ENCODE peak calls at places on chromosome 16, in ten cellular contexts. G is PC-9; V is CD4-positive, alpha-beta T cell; O is stomach; X is MM.1S; A is CD8-positive, alpha-beta T cell; Z is MG63; W is cardiac muscle cell; Y is AG04450; U is endodermal cell. B is an unnamed sample. For H3K9me3, the result is how much of the 10 kb centered on the place peaks cover.

GRCh38 chr16:81261049-81261648 is 22.7 kb downstream of the BCO1 start:
- DNase-seq in Z (no peak), W (no peak), U (peak), O (peak), Y (no peak), G (no peak), A (no peak), V (no peak), X (no peak), B (no peak)

GRCh38 chr16:12637002-12637401 is 166.7 kb downstream of the CPPED1 start:
- DNase-seq in U (peak), Y (no peak), W (peak), X (no peak), G (no peak), O (no peak), A (no peak), V (no peak), Z (no peak), B (no peak)

GRCh38 chr16:81866820-81867440 is 87.8 kb downstream of the PLCG2 start:
- DNase-seq in Z (no peak), U (no peak), A (no peak), W (no peak), G (peak), V (no peak), O (peak), X (no peak), Y (no peak), B (no peak)

GRCh38 chr16:55552621-55553020 is 13.9 kb upstream of the CAPNS2 start:
- DNase-seq in V (no peak), U (no peak), O (no peak), Y (no peak), G (peak), X (no peak), Z (peak), W (no peak), A (no peak), B (no peak)

GRCh38 chr16:11386054-11386680 is 40.9 kb downstream of the RMI2 start:
- DNase-seq in A (no peak), W (no peak), U (no peak), Z (no peak), G (no peak), Y (no peak), O (no peak), X (no peak), V (no peak), B (no peak)

GRCh38 chr16:55116165-55116894 is 185.7 kb downstream of the IRX5 start:
- DNase-seq in Y (peak), X (no peak), Z (peak), V (no peak), A (no peak), U (no peak), G (no peak), W (no peak), O (no peak), B (no peak)

GRCh38 chr16:19884611-19885455 is at the start of gene GPRC5B:
- DNase-seq in G (no peak), X (peak), W (peak), V (peak), U (peak), A (peak), O (peak), Y (no peak), Z (peak), B (peak)

GRCh38 chr16:21158208-21159110 is at the start of gene LDAF1:
- DNase-seq in Z (peak), X (peak), Y (no peak), O (peak), A (peak), W (peak), U (peak), V (peak), G (peak), B (peak)

GRCh38 chr16:31242197-31242596 is 17.6 kb upstream of the ITGAM start:
- DNase-seq in Z (peak), A (no peak), U (no peak), G (peak), Y (no peak), O (no peak), W (no peak), V (no peak), X (no peak), B (no peak)

GRCh38 chr16:8474576-8474975 is 115.7 kb downstream of the TMEM114 start:
- DNase-seq in A (no peak), O (no peak), G (no peak), Y (no peak), U (peak), W (no peak), Z (no peak), V (no peak), X (no peak), B (no peak)

GRCh38 chr16:14509055-14509454 is 121.0 kb downstream of the PARN start:
- DNase-seq in A (no peak), X (no peak), U (no peak), G (peak), V (no peak), O (no peak), Y (no peak), W (no peak), Z (peak), B (no peak)

GRCh38 chr16:77499373-77500285 is 64.8 kb upstream of the ADAMTS18 start:
- DNase-seq in Y (no peak), U (peak), O (no peak), Z (peak), V (no peak), W (no peak), X (no peak), A (no peak), G (no peak), B (no peak)

GRCh38 chr16:68079616-68080344 is 5.4 kb upstream of the NFATC3 start:
- DNase-seq in O (peak), G (no peak), U (no peak), X (no peak), W (no peak), Z (no peak), V (peak), Y (no peak), A (peak), B (peak)

DNA sequence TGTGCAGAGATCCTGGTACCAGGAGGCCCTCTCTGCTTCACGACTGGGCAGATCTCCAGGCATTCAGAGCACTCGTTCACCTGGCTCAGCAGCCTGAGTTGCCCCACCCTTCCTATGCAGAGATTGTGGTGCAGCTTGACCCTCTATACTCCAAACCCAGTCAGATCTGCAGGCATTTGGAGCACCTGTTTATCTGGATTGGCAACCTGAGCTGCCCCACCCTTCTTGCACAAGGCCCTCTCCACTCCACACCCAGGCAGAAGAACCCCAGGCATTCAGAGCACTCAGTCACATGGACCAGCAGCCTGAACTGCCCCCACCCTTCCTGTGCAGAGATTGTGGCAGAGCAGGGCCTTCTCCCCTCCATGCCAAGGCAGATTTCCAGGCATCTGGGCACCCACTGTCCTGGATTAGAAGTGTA is 88.4 kb upstream of the CDH5 start:
- DNase-seq in U (peak), G (peak), W (no peak), O (peak), V (no peak), Y (no peak), X (no peak), A (no peak), Z (no peak), B (no peak)
- H3K9me3 ChIP-seq in U (under half), G (under half), W (under half), O (under half), V (under half), Y (under half), X (under half), A (under half), Z (under half), B (under half)

GRCh38 chr16:35302859-35303258 is 1843.4 kb downstream of the TP53TG3F start:
- DNase-seq in O (no peak), A (no peak), G (no peak), X (no peak), Z (no peak), Y (no peak), W (no peak), U (no peak), V (no peak), B (no peak)
- H3K9me3 ChIP-seq in O (under half), A (under half), G (under half), X (under half), Z (under half), Y (under half), W (under half), U (half or more), V (under half), B (under half)

DNA sequence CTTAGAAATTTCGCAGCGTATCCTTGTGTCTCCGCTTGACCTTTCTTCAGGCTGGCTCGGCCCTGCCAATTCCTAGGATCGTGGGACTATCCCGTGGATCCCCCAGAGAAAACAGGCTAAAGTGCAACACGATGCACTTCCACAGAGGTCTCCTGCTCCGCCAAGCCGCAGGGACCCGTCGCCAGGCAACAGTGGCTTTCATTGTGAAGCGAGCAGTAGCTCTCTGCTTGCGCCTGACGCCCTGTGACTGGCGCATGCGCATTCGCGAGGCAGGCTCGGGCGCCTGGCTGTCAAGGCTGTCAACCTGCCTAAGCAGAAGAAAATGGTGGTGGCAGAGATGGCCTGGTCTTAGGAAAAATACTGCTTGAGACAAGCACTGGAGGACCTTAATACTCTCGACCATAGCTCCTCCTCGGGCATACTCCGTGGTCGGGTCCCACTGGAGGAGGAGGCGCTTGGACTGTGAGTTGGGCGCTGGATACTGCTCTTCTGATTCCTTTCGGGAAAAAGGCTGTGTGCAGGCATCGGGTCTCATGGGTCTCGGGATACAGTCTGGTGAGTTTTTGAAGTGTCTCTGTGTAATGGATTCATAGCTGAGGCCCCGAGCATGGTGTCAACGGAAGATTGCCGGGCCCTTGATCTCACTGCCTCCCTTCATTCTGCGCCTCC is 2336.1 kb downstream of the TP53TG3F start:
- DNase-seq in U (no peak), A (no peak), Z (no peak), O (no peak), X (peak), V (no peak), G (no peak), Y (no peak), W (no peak), B (no peak)
- H3K9me3 ChIP-seq in U (half or more), A (under half), Z (under half), O (half or more), X (under half), V (under half), G (under half), Y (half or more), W (under half), B (under half)

DNA sequence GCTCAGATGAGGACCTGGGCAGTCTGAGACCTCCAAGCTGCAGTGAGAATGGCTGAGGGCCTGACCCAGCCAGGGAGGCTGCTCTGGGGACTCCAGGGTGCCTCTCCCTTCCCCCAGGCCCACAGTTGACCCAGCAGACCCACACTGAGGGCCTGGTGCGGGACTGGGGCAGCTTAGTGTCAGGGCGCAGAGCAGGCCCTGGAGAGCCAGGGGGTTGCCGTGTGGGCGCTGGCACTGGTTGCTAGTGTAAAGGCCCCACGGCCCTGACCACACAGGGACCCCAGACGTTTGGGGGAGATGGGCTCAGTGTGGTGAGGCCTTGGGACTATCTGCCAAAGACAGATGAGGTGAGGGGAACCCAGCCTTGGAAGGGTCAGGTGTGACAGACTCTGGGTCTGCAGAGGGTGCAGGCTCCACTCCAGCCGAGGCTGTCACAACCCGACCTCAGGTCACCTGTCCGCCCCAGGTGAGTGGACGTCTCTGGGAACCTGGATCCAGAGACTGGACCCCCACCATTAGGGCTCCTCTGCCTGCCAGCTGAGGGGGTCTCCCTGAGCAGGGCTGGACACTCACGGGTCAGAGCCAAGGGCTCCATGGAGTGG is 50.8 kb upstream of the GNG13 start:
- DNase-seq in O (no peak), W (no peak), Y (no peak), U (no peak), G (no peak), X (no peak), V (no peak), A (no peak), Z (no peak), B (no peak)
- H3K9me3 ChIP-seq in O (under half), W (under half), Y (half or more), U (under half), G (under half), X (under half), V (under half), A (under half), Z (under half), B (under half)

DNA sequence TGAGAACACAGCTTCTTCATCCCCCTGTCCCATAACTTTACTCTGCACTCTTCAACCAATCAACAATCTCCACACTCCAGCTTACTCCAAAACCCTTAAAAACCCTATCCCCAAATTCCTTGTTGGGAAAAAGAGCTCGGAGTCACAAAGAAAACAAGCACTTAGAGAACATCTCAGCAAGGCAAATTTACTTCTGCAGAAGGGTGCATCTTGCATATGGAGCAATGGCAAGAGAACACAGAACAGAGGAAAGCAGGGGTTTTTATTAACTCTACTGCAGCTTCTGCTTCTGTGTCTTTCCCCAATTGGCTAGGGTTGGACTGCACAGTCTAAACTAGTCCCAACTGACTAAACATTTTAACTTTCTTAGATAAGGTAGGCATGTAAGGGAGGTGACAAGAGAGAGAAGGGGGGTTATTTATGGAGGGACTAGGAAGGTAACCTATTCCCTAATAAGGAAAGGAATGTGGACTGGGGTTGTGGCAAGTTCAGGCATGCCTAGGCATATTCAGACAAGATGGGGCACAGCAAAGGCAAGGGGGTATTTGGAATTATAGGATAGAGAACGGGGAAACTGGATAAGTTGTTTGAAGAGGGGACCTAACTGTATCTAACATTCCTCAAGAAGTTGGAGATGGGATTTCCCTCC is 125.5 kb downstream of the CACNG3 start:
- DNase-seq in V (no peak), U (no peak), O (no peak), X (no peak), Y (no peak), W (no peak), Z (no peak), A (no peak), G (no peak), B (no peak)
- H3K9me3 ChIP-seq in V (under half), U (half or more), O (half or more), X (under half), Y (under half), W (under half), Z (under half), A (under half), G (under half), B (under half)